ENCODE peak calls at places on chromosomes 16 and 17, in eight cellular contexts. Z is MM.1S, P is esophagus muscularis mucosa, F is hepatocyte, A is cardiac muscle cell, E is HAP-1, Y is endodermal cell, T is BE2C. O is an unnamed sample.

GRCh38 chr16:79707867-79708266 is 107.3 kb upstream of the MAF start:
- DNase-seq in Z (no peak), P (peak; percentile 92), F (peak; percentile 30), A (no peak), E (no peak), Y (no peak), T (no peak), O (peak; percentile 41)

GRCh38 chr16:47567321-47567720 is 106.2 kb downstream of the PHKB start:
- DNase-seq in Z (no peak), P (no peak), F (no peak), A (no peak), E (no peak), Y (no peak), T (no peak), O (no peak)

GRCh38 chr17:78338860-78339259 is 21.0 kb downstream of the SOCS3 start:
- DNase-seq in Z (peak; percentile 20), P (no peak), F (no peak), A (no peak), E (no peak), Y (no peak), T (no peak), O (no peak)

GRCh38 chr17:18179804-18180203 is 3.8 kb upstream of the ALKBH5 start:
- DNase-seq in Z (no peak), P (no peak), F (no peak), A (no peak), E (no peak), Y (no peak), T (no peak), O (no peak)

GRCh38 chr17:7315570-7316243 is 547 bp upstream of the GPS2 start:
- DNase-seq in Z (no peak), P (no peak), F (no peak), A (no peak), E (no peak), Y (no peak), T (no peak), O (no peak)

GRCh38 chr16:15980329-15980728 is 30.9 kb downstream of the ABCC1 start:
- DNase-seq in Z (no peak), P (no peak), F (no peak), A (no peak), E (no peak), Y (no peak), T (no peak), O (no peak)

GRCh38 chr17:4536259-4536741 is 18.9 kb downstream of the MYBBP1A start:
- DNase-seq in Z (no peak), P (no peak), F (no peak), A (peak; percentile 40), E (no peak), Y (no peak), T (no peak), O (no peak)

GRCh38 chr17:45073414-45074070 is 12.4 kb downstream of the NMT1 start:
- DNase-seq in Z (no peak), P (no peak), F (peak; percentile 35), A (no peak), E (no peak), Y (no peak), T (no peak), O (peak; percentile 21)

GRCh38 chr17:13600475-13601316 is 1.0 kb downstream of the HS3ST3A1 start:
- DNase-seq in Z (no peak), P (no peak), F (peak; percentile 24), A (peak; percentile 39), E (no peak), Y (peak; percentile 85), T (peak; percentile 21), O (no peak)

GRCh38 chr17:13599808-13600398 is 1.8 kb downstream of the HS3ST3A1 start:
- DNase-seq in Z (no peak), P (no peak), F (no peak), A (no peak), E (no peak), Y (no peak), T (no peak), O (no peak)

GRCh38 chr17:13599168-13599577 is 2.6 kb downstream of the HS3ST3A1 start:
- DNase-seq in Z (no peak), P (no peak), F (no peak), A (no peak), E (no peak), Y (no peak), T (no peak), O (no peak)

GRCh38 chr17:13597723-13598347 is 3.9 kb downstream of the HS3ST3A1 start:
- DNase-seq in Z (peak; percentile 22), P (no peak), F (peak; percentile 64), A (peak; percentile 67), E (no peak), Y (peak; percentile 75), T (peak; percentile 11), O (peak; percentile 5)

DNA sequence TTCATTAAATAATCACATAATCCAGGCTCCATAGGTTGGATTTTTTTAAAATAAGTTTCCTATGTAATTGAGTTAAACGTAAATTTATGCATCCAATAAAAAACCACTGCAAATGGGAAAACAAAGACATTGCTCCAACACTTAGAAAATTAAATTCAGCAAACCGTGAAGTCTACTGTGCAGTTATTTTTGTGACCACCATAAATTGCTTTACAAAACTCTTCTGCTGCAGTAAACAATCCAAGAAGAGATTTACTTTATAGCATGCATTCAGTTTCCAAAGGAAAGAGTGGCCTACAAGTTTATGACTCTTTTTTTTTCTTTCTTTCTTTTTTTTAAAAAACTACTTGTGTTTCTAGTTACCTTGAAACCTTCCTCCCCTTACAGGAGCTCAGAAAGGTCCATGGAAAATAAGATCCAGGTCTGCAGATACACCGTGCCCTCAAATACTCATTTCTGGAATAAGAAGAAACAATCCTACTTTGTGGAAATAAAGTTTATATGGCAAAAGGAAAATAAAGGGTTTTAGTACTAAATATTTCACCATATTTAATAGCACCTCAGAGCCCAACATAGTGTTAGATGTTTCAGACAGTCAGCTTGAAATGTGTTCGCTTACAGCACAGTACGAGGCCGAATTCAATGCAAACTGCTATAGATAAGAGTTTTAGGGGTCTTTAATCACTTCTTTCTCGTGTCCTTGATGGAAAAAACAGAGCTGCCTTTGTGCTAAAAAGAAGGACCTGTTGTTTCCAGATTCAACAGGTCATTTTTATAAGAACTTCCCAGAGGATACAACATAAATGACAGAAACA is 3.2 kb downstream of the HS3ST3A1 start:
- DNase-seq in Z (no peak), P (no peak), F (no peak), A (no peak), E (no peak), Y (no peak), T (no peak), O (no peak)
- H3K4me1 ChIP-seq in Z (no peaks in the 10 kb centered on the region), P (peaks cover 12% of the 10 kb centered on the region), F (peaks cover 8% of the 10 kb centered on the region), A (peaks cover 33% of the 10 kb centered on the region), E (no peaks in the 10 kb centered on the region), Y (peaks cover 3% of the 10 kb centered on the region), T (no peaks in the 10 kb centered on the region), O (no peaks in the 10 kb centered on the region)

GRCh38 chr16:75566889-75567255 is 693 bp downstream of the GABARAPL2 start:
- DNase-seq in Z (peak; percentile 14), P (no peak), F (peak; percentile 37), A (peak; percentile 34), E (peak; percentile 35), Y (peak; percentile 62), T (peak; percentile 34), O (no peak)

GRCh38 chr16:75565640-75566039 is 539 bp upstream of the GABARAPL2 start:
- DNase-seq in Z (no peak), P (no peak), F (no peak), A (no peak), E (no peak), Y (no peak), T (no peak), O (no peak)

GRCh38 chr16:75570351-75571104 is 4.3 kb downstream of the GABARAPL2 start:
- DNase-seq in Z (no peak), P (no peak), F (no peak), A (no peak), E (no peak), Y (no peak), T (no peak), O (no peak)

GRCh38 chr16:75566040-75566888 is at the start of gene GABARAPL2:
- DNase-seq in Z (peak; percentile 75), P (no peak), F (peak; percentile 97), A (peak; percentile 96), E (peak; percentile 91), Y (peak; percentile 97), T (peak; percentile 94), O (peak; percentile 95)

GRCh38 chr16:75567911-75568310 is 1.7 kb downstream of the GABARAPL2 start:
- DNase-seq in Z (no peak), P (no peak), F (no peak), A (no peak), E (no peak), Y (no peak), T (no peak), O (no peak)
- H3K4me3 ChIP-seq in Z (no peak overlapping the region), P (peak overlapping the region; percentile 95), F (no peak overlapping the region), A (no peak overlapping the region), E (no peak overlapping the region), Y (no peak overlapping the region), T (no peak overlapping the region), O (no peak overlapping the region)

GRCh38 chr17:76726231-76726765 is at the start of gene JMJD6:
- DNase-seq in Z (peak; percentile 96), P (peak; percentile 99), F (peak; percentile 96), A (peak; percentile 95), E (peak; percentile 97), Y (peak; percentile 100), T (peak; percentile 97), O (peak; percentile 98)

GRCh38 chr17:76726766-76727718 is at the start of gene METTL23:
- DNase-seq in Z (peak; percentile 86), P (peak; percentile 94), F (peak; percentile 89), A (peak; percentile 79), E (peak; percentile 84), Y (peak; percentile 92), T (peak; percentile 84), O (peak; percentile 86)

GRCh38 chr17:76727745-76728456 is 1.3 kb downstream of the METTL23 start:
- DNase-seq in Z (peak; percentile 40), P (no peak), F (no peak), A (no peak), E (no peak), Y (peak; percentile 56), T (no peak), O (no peak)

GRCh38 chr17:76723812-76724211 is 2.6 kb downstream of the JMJD6 start:
- DNase-seq in Z (no peak), P (no peak), F (no peak), A (no peak), E (no peak), Y (no peak), T (no peak), O (no peak)

DNA sequence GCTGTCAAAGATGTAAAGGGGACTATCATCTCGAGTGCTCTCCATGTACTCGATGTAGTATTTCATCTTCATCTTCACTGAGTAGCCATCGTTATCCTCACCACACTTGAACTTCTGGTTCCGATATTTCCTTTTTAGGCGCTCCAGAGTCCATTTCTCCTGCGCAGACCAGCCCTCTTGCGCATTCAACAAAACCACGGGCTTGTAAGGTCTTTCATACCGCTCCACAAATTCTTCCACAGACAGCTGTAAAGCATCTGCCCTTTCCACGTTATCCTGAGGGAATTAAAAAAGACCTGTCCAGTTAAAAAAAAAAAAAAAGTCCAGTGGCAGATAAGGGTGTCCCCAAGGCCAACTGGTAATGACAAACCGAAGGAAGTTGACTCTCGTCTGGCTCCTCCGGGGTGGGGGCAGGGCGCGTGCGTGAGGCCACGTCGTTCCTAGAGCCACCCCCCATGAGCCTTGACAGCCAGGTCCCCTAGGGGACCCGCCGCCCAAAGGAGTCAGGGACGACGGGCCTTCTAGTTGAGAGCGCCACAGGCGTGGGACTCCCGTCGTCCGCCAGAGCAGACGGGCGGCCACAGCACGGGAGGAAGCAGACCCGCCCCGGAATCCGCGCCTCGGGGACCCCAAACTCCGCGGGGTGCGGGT is 701 bp downstream of the JMJD6 start:
- DNase-seq in Z (peak; percentile 67), P (peak; percentile 94), F (peak; percentile 81), A (peak; percentile 66), E (peak; percentile 73), Y (no peak), T (peak; percentile 69), O (peak; percentile 74)
- H3K4me1 ChIP-seq in Z (peaks cover 11% of the 10 kb centered on the region), P (peaks cover 58% of the 10 kb centered on the region), F (peaks cover 24% of the 10 kb centered on the region), A (peaks cover 19% of the 10 kb centered on the region), E (peaks cover 8% of the 10 kb centered on the region), Y (no peaks in the 10 kb centered on the region), T (no peaks in the 10 kb centered on the region), O (peaks cover 7% of the 10 kb centered on the region)

GRCh38 chr17:37742762-37743611 is 1.9 kb downstream of the HNF1B start:
- DNase-seq in Z (no peak), P (no peak), F (peak; percentile 74), A (peak; percentile 34), E (no peak), Y (peak; percentile 84), T (no peak), O (peak; percentile 73)

GRCh38 chr17:37744961-37745800 is at the start of gene HNF1B:
- DNase-seq in Z (peak; percentile 47), P (no peak), F (peak; percentile 81), A (no peak), E (no peak), Y (peak; percentile 93), T (no peak), O (peak; percentile 88)

GRCh38 chr17:37743612-37743874 is 1.3 kb downstream of the HNF1B start:
- DNase-seq in Z (no peak), P (no peak), F (peak; percentile 81), A (no peak), E (no peak), Y (peak; percentile 88), T (no peak), O (peak; percentile 88)

GRCh38 chr17:37744633-37744927 is 279 bp downstream of the HNF1B start:
- DNase-seq in Z (no peak), P (no peak), F (no peak), A (no peak), E (no peak), Y (no peak), T (no peak), O (no peak)

GRCh38 chr17:37743875-37744632 is 805 bp downstream of the HNF1B start:
- DNase-seq in Z (no peak), P (no peak), F (peak; percentile 56), A (peak; percentile 47), E (no peak), Y (peak; percentile 91), T (no peak), O (peak; percentile 75)
- H3K4me3 ChIP-seq in Z (no peak overlapping the region), P (peak overlapping the region; percentile 52), F (peak overlapping the region; percentile 54), A (peak overlapping the region; percentile 19), E (no peak overlapping the region), Y (peak overlapping the region; percentile 91), T (no peak overlapping the region), O (peak overlapping the region; percentile 64)

O was measured in Caco-2.